ENCODE peak calls at places on chromosome 14, in five cellular contexts. One of them, this sample, is unnamed.

GRCh38 chr14:69643430-69644200 is 32.2 kb downstream of the SUSD6 start:
- DNase-seq in stomach: peak
- DNase-seq in small intestine: peak
- DNase-seq in adrenal gland: peak
- DNase-seq in heart left ventricle: no peak
- DNase-seq in this sample: no peak

GRCh38 chr14:81275305-81275950 is 54.7 kb upstream of the GTF2A1 start:
- DNase-seq in stomach: no peak
- DNase-seq in small intestine: no peak
- DNase-seq in adrenal gland: no peak
- DNase-seq in heart left ventricle: no peak
- DNase-seq in this sample: no peak

GRCh38 chr14:100328495-100329163 is 5.5 kb downstream of the SLC25A47 start:
- DNase-seq in stomach: no peak
- DNase-seq in small intestine: peak
- DNase-seq in adrenal gland: no peak
- DNase-seq in heart left ventricle: peak
- DNase-seq in this sample: no peak

GRCh38 chr14:86936556-86936955 is 1056.4 kb downstream of the GALC start:
- DNase-seq in stomach: no peak
- DNase-seq in small intestine: no peak
- DNase-seq in adrenal gland: no peak
- DNase-seq in heart left ventricle: no peak
- DNase-seq in this sample: no peak

GRCh38 chr14:97580923-97581495 is 783.8 kb downstream of the VRK1 start:
- DNase-seq in stomach: no peak
- DNase-seq in small intestine: no peak
- DNase-seq in adrenal gland: no peak
- DNase-seq in heart left ventricle: no peak
- DNase-seq in this sample: peak

GRCh38 chr14:35695072-35695471 is 114.0 kb downstream of the RALGAPA1 start:
- DNase-seq in stomach: no peak
- DNase-seq in small intestine: no peak
- DNase-seq in adrenal gland: no peak
- DNase-seq in heart left ventricle: no peak
- DNase-seq in this sample: no peak

GRCh38 chr14:22986508-22987054 is 4.2 kb upstream of the AJUBA start:
- DNase-seq in stomach: peak
- DNase-seq in small intestine: peak
- DNase-seq in adrenal gland: peak
- DNase-seq in heart left ventricle: peak
- DNase-seq in this sample: peak

GRCh38 chr14:57549165-57549564 is 55.5 kb upstream of the CCDC198 start:
- DNase-seq in stomach: no peak
- DNase-seq in small intestine: no peak
- DNase-seq in adrenal gland: no peak
- DNase-seq in heart left ventricle: no peak
- DNase-seq in this sample: no peak

GRCh38 chr14:38412654-38413053 is 156.8 kb upstream of the CLEC14A start:
- DNase-seq in stomach: no peak
- DNase-seq in small intestine: no peak
- DNase-seq in adrenal gland: no peak
- DNase-seq in heart left ventricle: peak
- DNase-seq in this sample: no peak

GRCh38 chr14:30129795-30130194 is 202.1 kb upstream of the PRKD1 start:
- DNase-seq in stomach: no peak
- DNase-seq in small intestine: no peak
- DNase-seq in adrenal gland: no peak
- DNase-seq in heart left ventricle: no peak
- DNase-seq in this sample: no peak

GRCh38 chr14:75794615-75795038 is 133.6 kb downstream of the TTLL5 start:
- DNase-seq in stomach: no peak
- DNase-seq in small intestine: peak
- DNase-seq in adrenal gland: no peak
- DNase-seq in heart left ventricle: no peak
- DNase-seq in this sample: no peak

GRCh38 chr14:21042918-21043317 is 756 bp downstream of the RNASE7 start:
- DNase-seq in stomach: no peak
- DNase-seq in small intestine: no peak
- DNase-seq in adrenal gland: peak
- DNase-seq in heart left ventricle: no peak
- DNase-seq in this sample: no peak

GRCh38 chr14:39342768-39343167 is 89.5 kb downstream of the FBXO33 start:
- DNase-seq in stomach: no peak
- DNase-seq in small intestine: no peak
- DNase-seq in adrenal gland: no peak
- DNase-seq in heart left ventricle: no peak
- DNase-seq in this sample: no peak

GRCh38 chr14:23183479-23183878 is at the start of gene SLC7A8:
- DNase-seq in stomach: peak
- DNase-seq in small intestine: peak
- DNase-seq in adrenal gland: peak
- DNase-seq in heart left ventricle: peak
- DNase-seq in this sample: no peak

GRCh38 chr14:52279405-52279804 is 11.9 kb downstream of the PTGDR start:
- DNase-seq in stomach: no peak
- DNase-seq in small intestine: no peak
- DNase-seq in adrenal gland: no peak
- DNase-seq in heart left ventricle: no peak
- DNase-seq in this sample: no peak

GRCh38 chr14:73717998-73718741 is 4.0 kb upstream of the PNMA1 start:
- DNase-seq in stomach: no peak
- DNase-seq in small intestine: no peak
- DNase-seq in adrenal gland: no peak
- DNase-seq in heart left ventricle: no peak
- DNase-seq in this sample: no peak

GRCh38 chr14:20434701-20435453 is 1.1 kb downstream of the KLHL33 start:
- DNase-seq in stomach: no peak
- DNase-seq in small intestine: no peak
- DNase-seq in adrenal gland: no peak
- DNase-seq in heart left ventricle: peak
- DNase-seq in this sample: no peak

GRCh38 chr14:19874842-19875241 is at the start of gene OR4K2:
- DNase-seq in stomach: no peak
- DNase-seq in small intestine: no peak
- DNase-seq in adrenal gland: no peak
- DNase-seq in heart left ventricle: no peak
- DNase-seq in this sample: no peak

GRCh38 chr14:65879218-65880009 is 466.9 kb downstream of the FUT8 start:
- DNase-seq in stomach: no peak
- DNase-seq in small intestine: no peak
- DNase-seq in adrenal gland: no peak
- DNase-seq in heart left ventricle: no peak
- DNase-seq in this sample: no peak

GRCh38 chr14:104105071-104105821 is 19.7 kb downstream of the ASPG start:
- DNase-seq in stomach: peak
- DNase-seq in small intestine: no peak
- DNase-seq in adrenal gland: no peak
- DNase-seq in heart left ventricle: peak
- DNase-seq in this sample: no peak

GRCh38 chr14:54673193-54674121 is 106.5 kb downstream of the SAMD4A start:
- DNase-seq in stomach: no peak
- DNase-seq in small intestine: no peak
- DNase-seq in adrenal gland: no peak
- DNase-seq in heart left ventricle: no peak
- DNase-seq in this sample: no peak

GRCh38 chr14:61196792-61197191 is 84.3 kb downstream of the TMEM30B start:
- DNase-seq in stomach: no peak
- DNase-seq in small intestine: no peak
- DNase-seq in adrenal gland: no peak
- DNase-seq in heart left ventricle: no peak
- DNase-seq in this sample: no peak

GRCh38 chr14:99334277-99334676 is 62.3 kb upstream of the BCL11B start:
- DNase-seq in stomach: no peak
- DNase-seq in small intestine: no peak
- DNase-seq in adrenal gland: no peak
- DNase-seq in heart left ventricle: no peak
- DNase-seq in this sample: no peak

GRCh38 chr14:24132061-24132685 is 1.7 kb downstream of the FITM1 start:
- DNase-seq in stomach: peak
- DNase-seq in small intestine: no peak
- DNase-seq in adrenal gland: no peak
- DNase-seq in heart left ventricle: no peak
- DNase-seq in this sample: no peak

GRCh38 chr14:78701246-78701645 is 531.1 kb downstream of the NRXN3 start:
- DNase-seq in stomach: no peak
- DNase-seq in small intestine: no peak
- DNase-seq in adrenal gland: no peak
- DNase-seq in heart left ventricle: no peak
- DNase-seq in this sample: no peak

GRCh38 chr14:56195727-56196126 is 77.5 kb downstream of the PELI2 start:
- DNase-seq in stomach: no peak
- DNase-seq in small intestine: peak
- DNase-seq in adrenal gland: no peak
- DNase-seq in heart left ventricle: peak
- DNase-seq in this sample: no peak

GRCh38 chr14:100339757-100340453 is 16.8 kb downstream of the SLC25A47 start:
- DNase-seq in stomach: no peak
- DNase-seq in small intestine: no peak
- DNase-seq in adrenal gland: no peak
- DNase-seq in heart left ventricle: no peak
- DNase-seq in this sample: no peak

GRCh38 chr14:60722836-60723217 is 1.3 kb downstream of the SIX4 start:
- DNase-seq in stomach: no peak
- DNase-seq in small intestine: no peak
- DNase-seq in adrenal gland: peak
- DNase-seq in heart left ventricle: no peak
- DNase-seq in this sample: no peak

GRCh38 chr14:61836184-61836583 is 74.0 kb downstream of the SNAPC1 start:
- DNase-seq in stomach: no peak
- DNase-seq in small intestine: no peak
- DNase-seq in adrenal gland: no peak
- DNase-seq in heart left ventricle: no peak
- DNase-seq in this sample: no peak

GRCh38 chr14:103296987-103297386 is 37.0 kb upstream of the EIF5 start:
- DNase-seq in stomach: no peak
- DNase-seq in small intestine: no peak
- DNase-seq in adrenal gland: no peak
- DNase-seq in heart left ventricle: no peak
- DNase-seq in this sample: no peak

GRCh38 chr14:98069712-98070133 is 1202.3 kb downstream of the BCL11B start:
- DNase-seq in stomach: no peak
- DNase-seq in small intestine: no peak
- DNase-seq in adrenal gland: no peak
- DNase-seq in heart left ventricle: no peak
- DNase-seq in this sample: no peak

GRCh38 chr14:65103150-65103760 is 938 bp upstream of the MAX start:
- DNase-seq in stomach: no peak
- DNase-seq in small intestine: no peak
- DNase-seq in adrenal gland: no peak
- DNase-seq in heart left ventricle: no peak
- DNase-seq in this sample: peak

GRCh38 chr14:76413962-76414665 is 38.2 kb downstream of the ESRRB start:
- DNase-seq in stomach: no peak
- DNase-seq in small intestine: no peak
- DNase-seq in adrenal gland: no peak
- DNase-seq in heart left ventricle: no peak
- DNase-seq in this sample: no peak

GRCh38 chr14:63594455-63595372 is 47.0 kb downstream of the WDR89 start:
- DNase-seq in stomach: no peak
- DNase-seq in small intestine: no peak
- DNase-seq in adrenal gland: no peak
- DNase-seq in heart left ventricle: no peak
- DNase-seq in this sample: no peak
- H3K4me3 ChIP-seq in stomach: no peak
- H3K4me3 ChIP-seq in small intestine: no peak
- H3K4me3 ChIP-seq in adrenal gland: no peak
- H3K4me3 ChIP-seq in heart left ventricle: no peak
- H3K4me3 ChIP-seq in this sample: no peak

DNA sequence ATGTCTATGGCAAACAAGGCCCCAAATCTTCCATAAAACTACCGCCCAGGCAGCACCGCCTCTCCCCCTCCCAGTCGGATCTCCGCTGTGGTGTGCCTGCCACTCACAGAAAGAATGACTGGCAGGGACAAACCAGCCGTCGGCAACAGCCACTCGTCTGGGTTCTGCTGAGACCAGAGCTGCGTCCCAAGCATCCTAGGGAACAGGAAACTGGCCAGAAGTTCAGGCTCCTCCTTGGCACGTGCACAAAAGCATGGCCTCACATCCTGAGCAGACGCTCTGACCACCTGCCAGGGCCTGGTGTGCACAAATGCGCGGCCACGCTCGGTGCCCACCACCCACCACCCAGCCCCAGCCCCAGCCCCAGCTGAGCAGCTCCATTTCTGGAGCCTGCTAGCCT is 214.8 kb downstream of the DPF3 start:
- DNase-seq in stomach: no peak
- DNase-seq in small intestine: no peak
- DNase-seq in adrenal gland: no peak
- DNase-seq in heart left ventricle: no peak
- DNase-seq in this sample: no peak
- H3K27ac ChIP-seq in stomach: no peak
- H3K27ac ChIP-seq in small intestine: no peak
- H3K27ac ChIP-seq in adrenal gland: no peak
- H3K27ac ChIP-seq in heart left ventricle: no peak
- H3K27ac ChIP-seq in this sample: no peak

GRCh38 chr14:70789361-70789760 is 20.0 kb downstream of the MAP3K9 start:
- DNase-seq in stomach: no peak
- DNase-seq in small intestine: no peak
- DNase-seq in adrenal gland: no peak
- DNase-seq in heart left ventricle: no peak
- DNase-seq in this sample: peak
- H3K4me3 ChIP-seq in stomach: no peak
- H3K4me3 ChIP-seq in small intestine: no peak
- H3K4me3 ChIP-seq in adrenal gland: no peak
- H3K4me3 ChIP-seq in heart left ventricle: no peak
- H3K4me3 ChIP-seq in this sample: no peak

GRCh38 chr14:94113908-94114588 is 3.5 kb downstream of the IFI27 start:
- DNase-seq in stomach: peak
- DNase-seq in small intestine: no peak
- DNase-seq in adrenal gland: no peak
- DNase-seq in heart left ventricle: no peak
- DNase-seq in this sample: no peak

GRCh38 chr14:94113490-94113889 is 3.0 kb downstream of the IFI27 start:
- DNase-seq in stomach: peak
- DNase-seq in small intestine: peak
- DNase-seq in adrenal gland: peak
- DNase-seq in heart left ventricle: no peak
- DNase-seq in this sample: no peak

GRCh38 chr14:94112513-94113060 is 2.1 kb downstream of the IFI27 start:
- DNase-seq in stomach: peak
- DNase-seq in small intestine: no peak
- DNase-seq in adrenal gland: no peak
- DNase-seq in heart left ventricle: no peak
- DNase-seq in this sample: no peak

GRCh38 chr14:94114589-94115067 is 4.1 kb downstream of the IFI27 start:
- DNase-seq in stomach: peak
- DNase-seq in small intestine: no peak
- DNase-seq in adrenal gland: peak
- DNase-seq in heart left ventricle: no peak
- DNase-seq in this sample: no peak

DNA sequence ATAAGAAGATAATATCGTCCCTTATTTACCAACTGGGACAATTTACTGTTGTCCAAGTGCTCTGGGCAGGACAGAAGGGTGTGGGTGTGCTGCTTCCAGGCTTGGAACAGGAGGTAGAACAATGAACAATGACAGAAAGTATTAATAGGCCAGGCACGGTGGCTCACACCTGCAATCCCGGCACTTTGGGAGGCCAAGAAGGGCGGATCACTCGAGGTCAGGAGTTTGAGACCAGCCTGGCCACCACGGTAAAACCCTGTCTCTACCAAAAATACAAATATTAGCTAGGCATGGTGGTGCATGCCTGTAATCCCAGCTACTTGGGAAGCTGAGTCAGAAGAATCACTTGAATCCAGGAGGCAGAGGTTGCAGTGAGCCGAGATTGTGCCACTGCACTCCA is 2.5 kb downstream of the IFI27 start:
- DNase-seq in stomach: peak
- DNase-seq in small intestine: peak
- DNase-seq in adrenal gland: no peak
- DNase-seq in heart left ventricle: no peak
- DNase-seq in this sample: no peak
- H3K27ac ChIP-seq in stomach: peak
- H3K27ac ChIP-seq in small intestine: no peak
- H3K27ac ChIP-seq in adrenal gland: peak
- H3K27ac ChIP-seq in heart left ventricle: peak
- H3K27ac ChIP-seq in this sample: no peak

This sample was measured in SK-N-MC.